ENCODE peak calls at places on chromosome 7, in four cellular contexts. K is HepG2, U is GM12891, C is GM12878. G is an unnamed sample.

GRCh38 chr7:33895025-33895804 is 10.1 kb upstream of the BMPER start:
- DNase-seq in K (peak), U (peak), C (no peak), G (peak)

GRCh38 chr7:117019786-117020604 is 66.7 kb downstream of the ST7 start:
- DNase-seq in K (no peak), U (no peak), C (no peak), G (no peak)

GRCh38 chr7:37740398-37740797 is 56.8 kb downstream of the GPR141 start:
- DNase-seq in K (no peak), U (no peak), C (no peak), G (no peak)

GRCh38 chr7:5626456-5626855 is 155.0 kb downstream of the RNF216 start:
- DNase-seq in K (no peak), U (no peak), C (no peak), G (no peak)

GRCh38 chr7:28754027-28754426 is 204.1 kb downstream of the TRIL start:
- DNase-seq in K (no peak), U (no peak), C (no peak), G (no peak)

GRCh38 chr7:9776900-9777299 is 1196.8 kb upstream of the PHF14 start:
- DNase-seq in K (no peak), U (no peak), C (no peak), G (no peak)

GRCh38 chr7:38940774-38941173 is 31.8 kb upstream of the VPS41 start:
- DNase-seq in K (no peak), U (no peak), C (no peak), G (no peak)

GRCh38 chr7:44617225-44617885 is 10.9 kb downstream of the OGDH start:
- DNase-seq in K (no peak), U (no peak), C (no peak), G (no peak)

GRCh38 chr7:6157685-6158423 is 114.6 kb downstream of the CYTH3 start:
- DNase-seq in K (no peak), U (no peak), C (no peak), G (no peak)

DNA sequence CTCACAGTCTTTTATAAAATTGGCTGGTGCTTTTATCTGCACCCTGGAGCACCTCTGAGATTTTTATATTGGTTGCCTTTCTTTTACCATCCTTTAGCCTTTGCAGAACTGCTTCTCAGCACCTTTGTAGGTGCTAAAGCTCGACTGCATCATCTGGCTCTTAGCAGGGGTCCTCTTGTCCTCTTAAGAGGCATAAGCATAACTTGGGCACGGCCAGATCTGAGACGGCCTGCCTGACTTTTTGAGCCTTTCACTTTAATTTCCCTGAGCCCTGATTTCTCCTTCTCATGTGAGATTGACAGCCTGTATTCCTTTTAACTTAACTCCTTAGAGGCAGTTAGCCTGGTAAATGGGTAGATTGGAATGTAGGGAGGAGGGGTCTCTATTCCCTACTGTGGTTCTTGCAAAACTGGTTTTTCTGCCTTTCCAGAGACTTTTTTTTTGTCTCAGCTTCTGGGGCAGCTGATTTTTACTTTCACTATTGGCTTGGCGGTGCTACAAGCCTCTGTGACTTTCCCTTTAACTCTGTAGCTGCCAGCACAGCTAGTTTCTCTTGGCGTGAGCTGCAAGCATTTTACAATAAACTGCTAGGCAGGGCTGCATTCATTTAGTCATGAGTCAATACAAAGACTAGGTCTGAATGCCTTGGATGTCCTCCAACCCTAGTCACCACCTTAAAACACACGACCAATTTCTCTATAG is 24.0 kb downstream of the ZPBP start:
- DNase-seq in K (no peak), U (no peak), C (peak), G (no peak)
- TF ChIP-seq TAF1 in K (no peak), U (no peak), C (peak), G (no peak)

GRCh38 chr7:88801046-88801445 is 5.5 kb upstream of the TEX47 start:
- DNase-seq in K (no peak), U (no peak), C (no peak), G (no peak)

GRCh38 chr7:88806280-88807037 is 10.9 kb upstream of the TEX47 start:
- DNase-seq in K (no peak), U (no peak), C (no peak), G (no peak)
- TF ChIP-seq POLR2AphosphoS5 in K (no peak), U (no peak), C (no peak), G (no peak)

DNA sequence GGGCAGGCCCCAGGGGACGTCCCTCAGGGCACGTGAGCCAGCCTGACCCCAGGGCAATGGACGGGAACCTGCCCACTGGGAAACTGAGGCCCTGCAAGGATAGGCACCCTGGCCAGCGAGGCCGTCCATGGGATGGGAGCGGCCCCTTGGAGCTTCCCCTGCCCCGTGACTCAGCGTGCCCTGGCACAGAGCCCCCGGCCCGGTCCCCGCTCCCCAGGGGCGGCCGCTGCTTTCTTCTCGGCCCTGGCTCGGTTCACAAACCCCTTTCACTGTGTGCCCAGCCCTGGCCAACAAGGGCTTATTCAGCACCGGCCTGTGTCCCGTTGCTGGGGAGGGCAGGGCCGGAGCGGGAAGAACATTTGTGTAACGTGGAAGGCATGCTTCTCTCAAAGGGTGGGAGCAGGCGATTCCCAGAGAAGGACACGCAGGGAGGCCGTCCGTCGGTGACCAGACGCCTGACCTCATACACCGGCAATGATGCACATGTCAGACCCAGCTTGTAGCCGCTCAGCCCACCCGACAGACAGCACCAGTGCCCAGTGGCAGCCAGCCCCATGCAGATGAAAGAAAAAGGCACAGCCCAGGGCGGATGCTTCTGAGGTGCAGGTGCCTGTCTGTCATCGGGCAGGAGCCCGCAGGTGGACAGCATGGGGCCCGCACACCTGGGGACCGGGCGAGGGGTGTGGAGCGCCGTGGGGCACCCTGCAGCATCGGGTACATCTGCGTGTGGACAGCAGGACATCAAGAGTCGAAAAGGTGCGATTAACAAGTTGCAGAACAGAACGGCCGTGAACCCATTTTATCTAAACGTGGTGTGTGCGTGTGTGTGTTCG is 94.5 kb downstream of the PDGFA start:
- DNase-seq in K (no peak), U (no peak), C (no peak), G (no peak)
- TF ChIP-seq POLR2A in K (no peak), U (no peak), C (no peak), G (no peak)

GRCh38 chr7:101923276-101923985 is 106.0 kb downstream of the CUX1 start:
- DNase-seq in K (no peak), U (no peak), C (no peak), G (no peak)

GRCh38 chr7:101921061-101921460 is 103.6 kb downstream of the CUX1 start:
- DNase-seq in K (no peak), U (no peak), C (no peak), G (no peak)

GRCh38 chr7:101922631-101923275 is 105.3 kb downstream of the CUX1 start:
- DNase-seq in K (no peak), U (no peak), C (no peak), G (no peak)

GRCh38 chr7:101926265-101926664 is 108.8 kb downstream of the CUX1 start:
- DNase-seq in K (no peak), U (no peak), C (no peak), G (no peak)

GRCh38 chr7:101924171-101924570 is 106.7 kb downstream of the CUX1 start:
- DNase-seq in K (no peak), U (no peak), C (no peak), G (no peak)
- TF ChIP-seq TAF1 in K (no peak), U (no peak), C (no peak), G (no peak)

GRCh38 chr7:135712796-135713195 is 15.2 kb downstream of the SLC13A4 start:
- DNase-seq in K (no peak), U (no peak), C (no peak), G (no peak)
- TF ChIP-seq POLR2AphosphoS5 in K (no peak), U (no peak), C (no peak), G (no peak)

GRCh38 chr7:76329479-76329878 is 27.0 kb downstream of the HSPB1 start:
- DNase-seq in K (no peak), U (no peak), C (no peak), G (no peak)

GRCh38 chr7:76327610-76328009 is 25.1 kb downstream of the HSPB1 start:
- DNase-seq in K (no peak), U (no peak), C (no peak), G (no peak)

GRCh38 chr7:76326646-76327233 is 24.3 kb downstream of the HSPB1 start:
- DNase-seq in K (no peak), U (no peak), C (no peak), G (no peak)

GRCh38 chr7:76330245-76330644 is 27.8 kb downstream of the HSPB1 start:
- DNase-seq in K (no peak), U (no peak), C (no peak), G (no peak)

GRCh38 chr7:76328390-76328789 is 25.9 kb downstream of the HSPB1 start:
- DNase-seq in K (no peak), U (no peak), C (no peak), G (no peak)
- TF ChIP-seq POLR2A in K (no peak), U (no peak), C (no peak), G (no peak)

DNA sequence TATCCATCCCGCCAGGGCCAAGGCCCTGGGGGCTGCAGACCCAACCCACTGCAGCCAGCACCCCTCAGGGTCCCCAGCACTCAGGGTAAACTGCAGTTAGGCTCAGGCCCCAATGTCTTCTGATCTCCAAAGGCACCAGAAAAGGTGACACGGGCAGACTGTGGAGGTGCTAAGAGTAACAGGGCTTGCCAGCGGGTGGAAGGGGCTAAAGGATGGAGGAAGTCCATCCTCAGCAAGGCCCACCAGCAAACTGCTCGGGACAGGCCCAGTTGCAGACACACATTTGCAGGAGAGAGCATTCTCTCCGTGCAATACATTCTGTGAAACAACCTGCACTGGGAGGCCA is 95.6 kb upstream of the DDC start:
- DNase-seq in K (no peak), U (no peak), C (no peak), G (no peak)
- TF ChIP-seq TAF1 in K (no peak), U (no peak), C (no peak), G (no peak)

GRCh38 chr7:756928-757560 is 30.0 kb upstream of the PRKAR1B start:
- DNase-seq in K (no peak), U (no peak), C (no peak), G (no peak)

GRCh38 chr7:760006-760405 is 32.9 kb upstream of the PRKAR1B start:
- DNase-seq in K (no peak), U (no peak), C (no peak), G (no peak)

GRCh38 chr7:756231-756927 is 29.3 kb upstream of the PRKAR1B start:
- DNase-seq in K (no peak), U (no peak), C (no peak), G (no peak)

GRCh38 chr7:759569-759968 is 32.5 kb upstream of the PRKAR1B start:
- DNase-seq in K (no peak), U (no peak), C (no peak), G (no peak)

GRCh38 chr7:757741-758163 is 30.7 kb upstream of the PRKAR1B start:
- DNase-seq in K (no peak), U (no peak), C (no peak), G (no peak)
- TF ChIP-seq POLR2AphosphoS5 in K (no peak), U (no peak), C (no peak), G (no peak)

GRCh38 chr7:107168233-107169119 is at the start of gene HBP1:
- DNase-seq in K (peak), U (peak), C (peak), G (peak)

GRCh38 chr7:107167483-107168232 is 1.1 kb upstream of the HBP1 start:
- DNase-seq in K (peak), U (no peak), C (no peak), G (no peak)

GRCh38 chr7:107171496-107171895 is 2.7 kb downstream of the HBP1 start:
- DNase-seq in K (no peak), U (no peak), C (no peak), G (no peak)

GRCh38 chr7:107170051-107170661 is 1.4 kb downstream of the HBP1 start:
- DNase-seq in K (no peak), U (no peak), C (no peak), G (no peak)

GRCh38 chr7:107169120-107170050 is 582 bp downstream of the HBP1 start:
- DNase-seq in K (peak), U (peak), C (peak), G (peak)
- TF ChIP-seq POLR2A in K (peak), U (no peak), C (peak), G (no peak)

G was measured in GM12892.